ENCODE peak calls at places on chromosomes 6 and 20, in five cellular contexts. I, M, Z, T and E are unnamed samples. For H3K36me3, the result is how much of the 10 kb centered on the place peaks cover.

GRCh38 chr6:95109212-95109611 is 468.1 kb upstream of the MANEA start:
- DNase-seq in I (no peak), M (no peak), Z (no peak), T (no peak), E (no peak)

GRCh38 chr6:150377211-150377781 is 8.5 kb downstream of the IYD start:
- DNase-seq in I (no peak), M (no peak), Z (no peak), T (no peak), E (no peak)

GRCh38 chr20:13996265-13996664 is 949 bp downstream of the MACROD2 start:
- DNase-seq in I (no peak), M (peak), Z (no peak), T (no peak), E (no peak)

GRCh38 chr6:150016324-150017185 is 8.8 kb downstream of the RAET1L start:
- DNase-seq in I (peak), M (peak), Z (no peak), T (no peak), E (peak)

GRCh38 chr20:43691928-43692524 is 25.1 kb downstream of the MYBL2 start:
- DNase-seq in I (peak), M (peak), Z (no peak), T (no peak), E (no peak)

GRCh38 chr6:97771356-97771755 is 488.3 kb upstream of the MMS22L start:
- DNase-seq in I (no peak), M (no peak), Z (no peak), T (no peak), E (no peak)

GRCh38 chr20:53872561-53873248 is 197.7 kb downstream of the BCAS1 start:
- DNase-seq in I (no peak), M (no peak), Z (no peak), T (no peak), E (no peak)

GRCh38 chr6:3190056-3190455 is 32.7 kb upstream of the TUBB2A start:
- DNase-seq in I (no peak), M (no peak), Z (no peak), T (no peak), E (no peak)

GRCh38 chr6:16956371-16956770 is 145.5 kb upstream of the STMND1 start:
- DNase-seq in I (no peak), M (no peak), Z (no peak), T (no peak), E (no peak)

GRCh38 chr6:100176321-100176950 is 182.4 kb upstream of the MCHR2 start:
- DNase-seq in I (no peak), M (peak), Z (no peak), T (no peak), E (peak)

GRCh38 chr6:108831104-108831503 is 17.1 kb upstream of the ARMC2 start:
- DNase-seq in I (no peak), M (no peak), Z (no peak), T (no peak), E (peak)

GRCh38 chr6:12890171-12890790 is 173.7 kb downstream of the PHACTR1 start:
- DNase-seq in I (peak), M (no peak), Z (no peak), T (no peak), E (no peak)

GRCh38 chr20:1618479-1618878 is 1.3 kb downstream of the SIRPB1 start:
- DNase-seq in I (no peak), M (no peak), Z (no peak), T (no peak), E (no peak)

GRCh38 chr6:142542704-142543233 is 241.0 kb downstream of the ADGRG6 start:
- DNase-seq in I (no peak), M (peak), Z (no peak), T (no peak), E (peak)

GRCh38 chr6:109458774-109459531 is 3.4 kb upstream of the MICAL1 start:
- DNase-seq in I (no peak), M (no peak), Z (no peak), T (no peak), E (no peak)

GRCh38 chr6:164109770-164110140 is 695.2 kb downstream of the QKI start:
- DNase-seq in I (no peak), M (peak), Z (no peak), T (no peak), E (no peak)

GRCh38 chr20:61839223-61839911 is 226.3 kb downstream of the TAF4 start:
- DNase-seq in I (no peak), M (no peak), Z (no peak), T (no peak), E (no peak)

GRCh38 chr6:126661646-126662045 is 321.7 kb downstream of the CENPW start:
- DNase-seq in I (no peak), M (peak), Z (no peak), T (no peak), E (no peak)

GRCh38 chr6:144434308-144434990 is 149.3 kb downstream of the UTRN start:
- DNase-seq in I (no peak), M (peak), Z (no peak), T (no peak), E (no peak)

GRCh38 chr6:3516094-3516493 is 59.2 kb upstream of the SLC22A23 start:
- DNase-seq in I (no peak), M (peak), Z (no peak), T (no peak), E (no peak)

GRCh38 chr6:154962751-154963150 is 32.4 kb upstream of the TIAM2 start:
- DNase-seq in I (no peak), M (peak), Z (no peak), T (no peak), E (peak)

GRCh38 chr6:41155132-41155805 is 1.1 kb upstream of the TREML1 start:
- DNase-seq in I (no peak), M (no peak), Z (no peak), T (no peak), E (no peak)

GRCh38 chr6:143556529-143556928 is 45.0 kb upstream of the FUCA2 start:
- DNase-seq in I (no peak), M (no peak), Z (no peak), T (no peak), E (no peak)

GRCh38 chr6:106087548-106088325 is 1.6 kb downstream of the PRDM1 start:
- DNase-seq in I (peak), M (peak), Z (no peak), T (no peak), E (no peak)

GRCh38 chr20:33148040-33148439 is 19.9 kb upstream of the BPIFA2 start:
- DNase-seq in I (no peak), M (no peak), Z (no peak), T (no peak), E (no peak)

GRCh38 chr6:23417133-23417532 is 708.9 kb upstream of the NRSN1 start:
- DNase-seq in I (no peak), M (no peak), Z (no peak), T (no peak), E (no peak)

GRCh38 chr20:11261533-11262000 is 587.8 kb upstream of the JAG1 start:
- DNase-seq in I (no peak), M (peak), Z (no peak), T (no peak), E (no peak)

GRCh38 chr6:35896228-35896627 is 24.7 kb downstream of the SRPK1 start:
- DNase-seq in I (no peak), M (no peak), Z (no peak), T (no peak), E (no peak)

GRCh38 chr6:32664827-32665362 is 1.6 kb downstream of the HLA-DQB1 start:
- DNase-seq in I (no peak), M (no peak), Z (no peak), T (peak), E (no peak)

GRCh38 chr6:107977283-107977682 is 19.3 kb upstream of the SEC63 start:
- DNase-seq in I (no peak), M (peak), Z (no peak), T (no peak), E (no peak)

GRCh38 chr6:90677440-90677839 is 90.6 kb upstream of the MAP3K7 start:
- DNase-seq in I (no peak), M (no peak), Z (no peak), T (no peak), E (no peak)

GRCh38 chr20:46959081-46959692 is 64.5 kb downstream of the EYA2 start:
- DNase-seq in I (no peak), M (peak), Z (no peak), T (no peak), E (no peak)

GRCh38 chr6:47832386-47833080 is 50.7 kb downstream of the OPN5 start:
- DNase-seq in I (no peak), M (no peak), Z (no peak), T (no peak), E (no peak)

GRCh38 chr6:24536466-24536865 is 41.7 kb downstream of the ALDH5A1 start:
- DNase-seq in I (no peak), M (no peak), Z (no peak), T (no peak), E (no peak)

GRCh38 chr6:17237246-17237645 is 43.9 kb upstream of the RBM24 start:
- DNase-seq in I (no peak), M (no peak), Z (no peak), T (no peak), E (no peak)

GRCh38 chr20:4217349-4217761 is 202.0 kb upstream of the RNF24 start:
- DNase-seq in I (no peak), M (peak), Z (no peak), T (no peak), E (no peak)

GRCh38 chr20:815914-816606 is 17.5 kb upstream of the FAM110A start:
- DNase-seq in I (peak), M (peak), Z (no peak), T (peak), E (peak)

GRCh38 chr6:116387374-116387773 is 16.6 kb downstream of the DSE start:
- DNase-seq in I (no peak), M (peak), Z (no peak), T (no peak), E (peak)

GRCh38 chr6:131950767-131951575 is at the start of gene CCN2:
- DNase-seq in I (peak), M (peak), Z (peak), T (peak), E (peak)

GRCh38 chr6:101761124-101761601 is 367.7 kb downstream of the GRIK2 start:
- DNase-seq in I (no peak), M (peak), Z (no peak), T (no peak), E (no peak)

DNA sequence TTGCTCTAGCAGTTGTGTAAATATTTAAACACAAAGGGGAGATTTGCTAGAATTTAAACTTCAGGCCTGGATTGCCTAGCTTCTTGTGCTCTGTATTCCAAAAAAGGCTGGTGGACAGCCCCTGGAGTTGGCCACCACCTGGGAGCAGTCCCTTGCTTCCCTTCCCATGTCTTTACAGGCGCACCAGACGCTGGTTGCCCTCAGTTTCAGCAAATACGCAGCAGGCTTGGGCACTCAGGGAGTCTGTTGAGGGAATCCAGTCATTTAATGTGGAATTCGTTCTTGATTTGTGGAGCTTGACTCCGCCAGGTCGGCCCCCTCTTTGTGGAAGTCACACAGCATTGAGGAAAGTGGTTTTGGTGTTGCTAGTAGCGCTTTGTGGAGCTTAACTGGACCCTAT is 156.8 kb downstream of the DTNBP1 start:
- DNase-seq in I (no peak), M (no peak), Z (no peak), T (peak), E (no peak)
- H3K36me3 ChIP-seq in I (half or more), M (under half), Z (under half), T (under half), E (under half)

DNA sequence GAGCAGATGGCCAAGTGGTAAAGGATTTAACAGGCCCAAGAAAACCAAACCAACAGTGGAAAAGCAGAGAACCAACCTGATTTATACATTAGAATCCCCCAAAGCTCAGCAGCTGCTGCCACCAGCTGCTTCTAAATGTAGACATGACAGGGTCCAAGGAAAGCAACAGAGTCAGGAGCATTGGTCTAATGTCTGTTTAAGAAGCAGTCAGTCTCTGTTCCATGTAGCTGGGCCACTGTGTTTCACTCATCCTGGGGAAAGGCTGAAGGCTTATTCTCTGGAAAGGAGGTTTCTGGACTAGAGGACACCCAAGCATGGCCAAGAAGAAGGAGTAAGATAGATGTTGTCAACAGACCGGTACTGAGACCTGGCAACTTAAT is 75.4 kb downstream of the TMEM244 start:
- DNase-seq in I (no peak), M (no peak), Z (no peak), T (no peak), E (no peak)
- H3K36me3 ChIP-seq in I (under half), M (under half), Z (under half), T (under half), E (under half)

DNA sequence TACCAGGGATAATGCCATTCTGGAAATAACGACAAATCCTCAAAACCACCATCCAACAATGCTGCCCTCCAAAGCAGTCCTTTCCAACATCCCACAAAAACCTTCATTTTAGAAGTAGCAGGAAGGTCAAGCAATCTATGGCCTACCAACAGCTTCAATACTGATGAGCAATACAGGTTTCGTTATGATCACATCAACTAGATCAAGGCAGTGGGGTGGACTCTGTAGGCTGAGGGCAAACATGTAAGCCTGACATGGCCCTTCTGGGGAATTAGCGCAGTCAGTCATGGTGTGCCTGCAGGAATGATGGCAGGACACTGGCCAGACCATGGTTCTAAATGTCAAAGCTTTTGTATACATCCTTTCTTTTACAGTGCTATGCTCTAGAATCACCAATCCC is 41.7 kb downstream of the EZR start:
- DNase-seq in I (no peak), M (no peak), Z (no peak), T (no peak), E (no peak)
- H3K36me3 ChIP-seq in I (half or more), M (under half), Z (half or more), T (under half), E (half or more)

GRCh38 chr6:52522655-52523054 is 54.2 kb downstream of the TRAM2 start:
- DNase-seq in I (no peak), M (peak), Z (no peak), T (no peak), E (no peak)
- H3K36me3 ChIP-seq in I (under half), M (under half), Z (under half), T (under half), E (under half)

GRCh38 chr6:7213416-7213815 is 99.6 kb downstream of the SSR1 start:
- DNase-seq in I (no peak), M (no peak), Z (no peak), T (no peak), E (no peak)

GRCh38 chr6:7215140-7215539 is 97.9 kb downstream of the SSR1 start:
- DNase-seq in I (no peak), M (no peak), Z (no peak), T (no peak), E (no peak)

GRCh38 chr6:7216941-7217621 is 95.9 kb downstream of the SSR1 start:
- DNase-seq in I (no peak), M (peak), Z (peak), T (no peak), E (no peak)

GRCh38 chr6:7215798-7216231 is 97.2 kb downstream of the SSR1 start:
- DNase-seq in I (no peak), M (no peak), Z (peak), T (no peak), E (no peak)

DNA sequence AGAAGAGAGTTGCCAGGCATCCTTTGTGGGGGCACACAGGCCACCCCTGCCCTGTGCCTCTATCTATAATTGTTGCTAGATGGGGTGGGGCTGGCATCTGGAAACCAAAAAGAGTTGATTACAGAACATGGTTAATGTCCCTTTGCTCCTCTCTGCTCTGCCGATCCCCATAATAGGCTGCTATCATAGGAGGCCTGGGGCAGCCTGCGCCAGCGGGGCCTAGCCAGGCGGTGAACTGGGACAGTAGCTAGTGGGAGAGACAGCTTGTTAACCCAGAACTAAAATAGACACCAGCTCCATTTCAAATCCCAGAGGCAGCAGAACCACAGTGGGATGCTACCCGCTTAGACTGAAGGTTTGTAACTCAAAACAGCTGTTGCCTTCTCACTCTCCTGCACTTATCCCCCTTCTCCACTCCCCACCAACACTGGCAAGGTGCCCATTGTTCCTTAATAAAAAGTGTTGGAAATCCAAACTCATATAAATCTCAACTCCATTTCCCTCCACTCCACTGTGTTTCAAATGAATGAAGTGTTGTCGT is 98.5 kb downstream of the SSR1 start:
- DNase-seq in I (no peak), M (no peak), Z (no peak), T (no peak), E (no peak)
- H3K36me3 ChIP-seq in I (half or more), M (under half), Z (under half), T (under half), E (under half)

DNA sequence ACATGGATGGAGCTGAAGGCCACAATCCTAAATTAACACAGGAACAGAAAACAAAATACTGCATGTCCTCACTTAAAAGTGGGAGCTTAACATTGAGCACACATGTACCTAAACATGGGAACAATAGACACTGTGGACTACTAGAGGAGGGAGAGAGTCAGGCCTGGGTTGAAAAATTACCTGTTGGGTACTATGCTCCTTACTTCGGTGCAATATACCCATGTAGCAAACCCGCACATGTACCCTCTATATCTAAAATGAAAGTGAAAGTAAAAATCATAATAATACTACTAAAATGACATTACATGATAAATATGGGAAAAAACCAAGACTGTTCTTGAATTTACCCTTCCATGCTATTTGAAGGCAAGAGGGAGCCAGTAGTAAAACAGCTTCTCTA is 1273.8 kb upstream of the ADGRB3 start:
- DNase-seq in I (no peak), M (no peak), Z (no peak), T (no peak), E (no peak)
- H3K36me3 ChIP-seq in I (under half), M (under half), Z (under half), T (under half), E (under half)

GRCh38 chr6:8082954-8083858 is 19.0 kb upstream of the BLOC1S5 start:
- DNase-seq in I (no peak), M (peak), Z (no peak), T (no peak), E (no peak)
- H3K36me3 ChIP-seq in I (under half), M (under half), Z (under half), T (under half), E (under half)

GRCh38 chr6:111711989-111712388 is 106.3 kb upstream of the TRAF3IP2 start:
- DNase-seq in I (no peak), M (no peak), Z (no peak), T (no peak), E (no peak)

GRCh38 chr6:111711476-111711875 is 105.8 kb upstream of the TRAF3IP2 start:
- DNase-seq in I (no peak), M (no peak), Z (no peak), T (no peak), E (no peak)

GRCh38 chr6:111710439-111710838 is 104.8 kb upstream of the TRAF3IP2 start:
- DNase-seq in I (no peak), M (no peak), Z (no peak), T (no peak), E (no peak)

GRCh38 chr6:111709615-111710398 is 104.1 kb upstream of the TRAF3IP2 start:
- DNase-seq in I (no peak), M (peak), Z (no peak), T (peak), E (peak)

DNA sequence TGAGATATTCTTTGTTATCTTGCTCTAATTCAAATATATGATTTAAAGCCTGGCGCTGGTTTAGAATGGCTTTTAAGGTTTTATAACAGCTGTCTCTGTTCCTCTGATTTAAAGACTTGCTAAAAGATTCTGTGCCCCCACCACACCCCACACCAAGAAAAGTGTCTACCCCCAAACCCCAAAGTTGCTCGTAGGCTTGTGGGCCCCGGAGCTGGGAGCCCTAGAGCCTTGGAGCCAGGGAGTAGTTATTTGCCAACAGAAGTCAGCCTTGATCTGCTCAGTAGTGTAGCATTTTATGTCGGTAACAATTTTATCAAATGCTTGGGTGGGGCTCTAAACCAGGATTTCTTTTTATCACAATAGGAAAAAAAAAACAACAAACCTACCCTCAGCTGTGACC is 105.2 kb upstream of the TRAF3IP2 start:
- DNase-seq in I (no peak), M (no peak), Z (no peak), T (no peak), E (no peak)
- H3K36me3 ChIP-seq in I (under half), M (under half), Z (under half), T (under half), E (under half)